ENCODE peak calls at places on chromosomes 11 and 22, in eight cellular contexts. S, Y, G, T, B, W, E and X are unnamed samples.

GRCh38 chr11:26905368-26905767 is 88.5 kb upstream of the FIBIN start:
- DNase-seq in Y (no peak), G (no peak), E (peak; percentile 59), S (no peak), B (no peak), T (peak; percentile 4), W (peak; percentile 49), X (no peak)

GRCh38 chr22:48333816-48334735 is 1493.6 kb downstream of the BRD1 start:
- DNase-seq in S (no peak), T (no peak), Y (no peak), B (no peak), G (no peak), E (no peak), W (no peak), X (no peak)

GRCh38 chr22:16960884-16961249 is 47.2 kb downstream of the GAB4 start:
- DNase-seq in Y (no peak), E (no peak), T (no peak), W (no peak), G (no peak), B (no peak), S (peak; percentile 66), X (peak; percentile 18)

GRCh38 chr11:101180481-101180880 is 50.9 kb upstream of the PGR start:
- DNase-seq in B (no peak), W (no peak), T (no peak), G (no peak), S (no peak), Y (no peak), E (no peak), X (no peak)

GRCh38 chr11:10459029-10459970 is 4.2 kb downstream of the AMPD3 start:
- DNase-seq in T (no peak), Y (no peak), S (no peak), W (no peak), E (peak; percentile 13), G (no peak), B (no peak), X (no peak)

GRCh38 chr11:77724639-77725038 is 87.0 kb upstream of the CLNS1A start:
- DNase-seq in E (peak; percentile 4), T (no peak), S (no peak), W (no peak), B (no peak), Y (no peak), G (no peak), X (no peak)

GRCh38 chr11:28834877-28835276 is 726.7 kb downstream of the METTL15 start:
- DNase-seq in S (no peak), E (peak; percentile 81), G (no peak), W (peak; percentile 85), B (no peak), Y (peak; percentile 66), T (peak; percentile 97), X (no peak)

GRCh38 chr22:17633217-17633997 is 4.9 kb upstream of the ATP6V1E1 start:
- DNase-seq in S (no peak), W (peak; percentile 87), Y (peak; percentile 66), B (no peak), E (peak; percentile 89), T (peak; percentile 92), G (no peak), X (no peak)

GRCh38 chr11:7981758-7982157 is 5.4 kb upstream of the EIF3F start:
- DNase-seq in B (no peak), S (no peak), G (no peak), E (no peak), Y (no peak), T (no peak), W (no peak), X (no peak)

GRCh38 chr22:24325105-24325757 is 54.6 kb downstream of the SPECC1L start:
- DNase-seq in W (peak; percentile 99), S (no peak), G (no peak), Y (peak; percentile 99), B (no peak), E (peak; percentile 96), T (peak; percentile 92), X (no peak)

GRCh38 chr11:74592063-74592440 is 330 bp upstream of the POLD3 start:
- DNase-seq in B (no peak), T (peak; percentile 5), Y (no peak), G (no peak), W (no peak), S (no peak), E (peak; percentile 22), X (no peak)

GRCh38 chr11:79414644-79415317 is 26.0 kb downstream of the TENM4 start:
- DNase-seq in B (no peak), T (peak; percentile 81), S (no peak), W (peak; percentile 85), Y (no peak), E (peak; percentile 70), G (no peak), X (no peak)

GRCh38 chr11:44826922-44827643 is 100.3 kb downstream of the TSPAN18 start:
- DNase-seq in E (no peak), G (no peak), T (no peak), Y (no peak), W (no peak), S (peak; percentile 42), B (no peak), X (no peak)

GRCh38 chr11:6572215-6572614 is 31.2 kb downstream of the RRP8 start:
- DNase-seq in T (peak; percentile 84), G (no peak), S (no peak), W (peak; percentile 88), E (peak; percentile 79), B (no peak), Y (peak; percentile 74), X (no peak)

GRCh38 chr22:45438364-45438763 is 24.9 kb downstream of the RIBC2 start:
- DNase-seq in E (no peak), T (peak; percentile 57), S (no peak), W (no peak), Y (no peak), G (no peak), B (no peak), X (no peak)

GRCh38 chr22:44202261-44202789 is 21.6 kb downstream of the PARVG start:
- DNase-seq in G (no peak), W (peak; percentile 82), T (peak; percentile 90), S (no peak), B (no peak), Y (peak; percentile 38), E (peak; percentile 81), X (no peak)

GRCh38 chr11:578276-579035 is 2.2 kb downstream of the PHRF1 start:
- DNase-seq in Y (no peak), E (no peak), G (no peak), S (no peak), W (no peak), T (no peak), B (no peak), X (no peak)
- H3K4me3 ChIP-seq in Y (peak overlapping the region; percentile 92), E (peak overlapping the region; percentile 93), G (peak overlapping the region; percentile 97), S (peak overlapping the region; percentile 82), W (peak overlapping the region; percentile 93), T (no peak overlapping the region), B (peak overlapping the region; percentile 98), X (peak overlapping the region; percentile 3)

GRCh38 chr22:29030016-29030617 is 31.5 kb downstream of the C22orf31 start:
- DNase-seq in Y (no peak), T (no peak), S (no peak), B (peak; percentile 42), G (no peak), E (peak; percentile 57), W (peak; percentile 41), X (no peak)

GRCh38 chr22:29032014-29032475 is 29.6 kb downstream of the C22orf31 start:
- DNase-seq in G (no peak), Y (no peak), T (no peak), B (no peak), E (peak; percentile 26), S (no peak), W (no peak), X (no peak)

GRCh38 chr22:29032584-29032983 is 29.0 kb downstream of the C22orf31 start:
- DNase-seq in E (no peak), B (peak; percentile 34), G (no peak), T (peak; percentile 27), Y (no peak), W (no peak), S (no peak), X (no peak)

GRCh38 chr22:29030618-29031235 is 30.9 kb downstream of the C22orf31 start:
- DNase-seq in E (peak; percentile 88), G (no peak), T (peak; percentile 77), S (peak; percentile 80), Y (no peak), B (peak; percentile 93), W (peak; percentile 59), X (peak; percentile 87)

GRCh38 chr22:29031236-29031982 is 30.2 kb downstream of the C22orf31 start:
- DNase-seq in E (peak; percentile 97), G (no peak), W (peak; percentile 87), T (peak; percentile 98), Y (peak; percentile 79), S (no peak), B (peak; percentile 44), X (peak; percentile 66)
- H3K4me3 ChIP-seq in E (peak overlapping the region; percentile 55), G (peak overlapping the region; percentile 71), W (peak overlapping the region; percentile 44), T (peak overlapping the region; percentile 10), Y (peak overlapping the region; percentile 48), S (peak overlapping the region; percentile 60), B (peak overlapping the region; percentile 51), X (no peak overlapping the region)

DNA sequence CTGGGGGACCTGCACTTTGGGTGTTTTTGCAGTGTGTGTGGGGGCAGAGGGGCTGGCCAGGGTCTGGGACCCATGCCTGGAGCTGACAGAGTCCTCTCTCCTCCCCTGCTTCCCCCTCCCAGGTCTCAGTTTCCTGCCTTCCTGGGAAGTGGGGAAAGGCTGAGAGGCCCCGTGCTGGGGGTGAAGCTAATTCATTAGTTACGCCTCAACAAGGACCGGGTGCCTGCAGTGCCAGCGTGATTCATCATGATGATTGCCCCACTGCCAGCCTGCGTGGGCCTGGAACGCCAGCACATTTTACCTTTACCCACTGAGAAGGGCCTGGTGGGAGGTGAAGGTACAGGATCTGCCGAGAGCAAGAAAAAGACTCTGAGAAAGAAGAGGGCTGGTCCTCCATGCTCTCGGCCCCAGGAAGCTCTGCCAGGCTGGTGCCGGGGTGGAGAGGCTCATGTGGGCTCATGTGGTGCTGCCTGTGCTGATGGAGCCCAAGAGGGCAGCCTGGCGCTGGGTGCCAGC is 2.9 kb upstream of the LRRC10B start:
- DNase-seq in W (peak; percentile 18), Y (no peak), E (no peak), S (no peak), T (no peak), G (no peak), B (no peak), X (no peak)
- H3K4me3 ChIP-seq in W (no peak overlapping the region), Y (no peak overlapping the region), E (no peak overlapping the region), S (no peak overlapping the region), T (no peak overlapping the region), G (no peak overlapping the region), B (no peak overlapping the region), X (no peak overlapping the region)

DNA sequence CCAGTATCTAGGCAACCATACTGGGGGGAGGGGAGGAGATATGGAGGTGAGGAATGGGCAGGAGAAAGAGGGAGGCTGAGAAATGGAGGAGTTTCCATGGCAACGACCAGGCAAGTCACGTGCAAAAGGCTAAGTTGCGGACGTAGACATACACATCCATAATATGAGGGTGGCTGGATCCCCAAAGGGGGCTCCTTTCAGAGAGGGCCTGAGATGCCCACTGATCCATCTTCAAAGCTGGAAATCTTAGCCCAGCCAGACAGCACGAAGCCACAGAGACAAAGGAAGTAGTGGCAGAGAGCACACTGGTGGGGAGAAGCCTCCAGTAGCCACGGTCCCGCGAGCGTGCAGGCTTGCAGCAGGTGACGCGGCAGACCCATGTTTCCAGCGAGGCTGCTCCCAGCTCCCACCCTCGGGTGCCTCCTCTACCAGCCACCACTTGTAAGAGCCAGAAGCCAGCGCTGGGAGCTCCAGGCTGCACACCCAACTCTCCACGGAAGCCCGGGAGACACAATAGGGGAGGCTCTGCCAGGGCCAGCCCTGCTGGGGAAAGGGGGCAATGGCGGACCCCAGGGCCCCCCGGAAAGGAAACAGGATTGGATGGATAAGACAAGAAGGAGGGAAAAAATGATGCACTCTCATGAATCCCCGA is 935 bp downstream of the FXYD6 start:
- DNase-seq in Y (no peak), E (no peak), B (no peak), W (no peak), G (no peak), S (no peak), T (no peak), X (no peak)
- H3K4me3 ChIP-seq in Y (no peak overlapping the region), E (no peak overlapping the region), B (peak overlapping the region; percentile 58), W (no peak overlapping the region), G (peak overlapping the region; percentile 75), S (peak overlapping the region; percentile 75), T (no peak overlapping the region), X (peak overlapping the region; percentile 45)